ENCODE peak calls at places on chromosomes 5 and 9, in four cellular contexts. P is body of pancreas, Y is thoracic aorta, A is brain microvascular endothelial cell. T is an unnamed sample.
A peak's percentile ranks its signal among the peaks of the same experiment; 100 is the strongest.

GRCh38 chr5:2019716-2020115 is 137.0 kb upstream of the IRX4 start:
- DNase-seq in P (no peak), Y (no peak), A (no peak), T (no peak)

GRCh38 chr9:36637491-36638270 is 65.0 kb downstream of the MELK start:
- DNase-seq in P (no peak), Y (no peak), A (peak; percentile 1), T (no peak)

GRCh38 chr5:12794476-12795332 is 890.5 kb upstream of the CTNND2 start:
- DNase-seq in P (no peak), Y (no peak), A (no peak), T (no peak)

GRCh38 chr9:33223696-33224095 is 16.3 kb upstream of the SPINK4 start:
- DNase-seq in P (no peak), Y (no peak), A (no peak), T (peak; percentile 37)

GRCh38 chr9:91659529-91660294 is 236.1 kb upstream of the NFIL3 start:
- DNase-seq in P (no peak), Y (no peak), A (peak; percentile 37), T (peak; percentile 42)

GRCh38 chr5:123429993-123430392 is 6.8 kb upstream of the CEP120 start:
- DNase-seq in P (no peak), Y (no peak), A (peak; percentile 80), T (no peak)

GRCh38 chr9:29730096-29730621 is 2156.9 kb upstream of the C9orf72 start:
- DNase-seq in P (no peak), Y (no peak), A (no peak), T (no peak)

GRCh38 chr9:33136721-33137120 is 30.4 kb downstream of the B4GALT1 start:
- DNase-seq in P (no peak), Y (no peak), A (no peak), T (no peak)

GRCh38 chr9:108552459-108553040 is 303.2 kb downstream of the ACTL7B start:
- DNase-seq in P (peak; percentile 59), Y (no peak), A (no peak), T (no peak)
- H3K27ac ChIP-seq in P (no peak overlapping the region), Y (no peak overlapping the region), A (no peak overlapping the region), T (no peak overlapping the region)

DNA sequence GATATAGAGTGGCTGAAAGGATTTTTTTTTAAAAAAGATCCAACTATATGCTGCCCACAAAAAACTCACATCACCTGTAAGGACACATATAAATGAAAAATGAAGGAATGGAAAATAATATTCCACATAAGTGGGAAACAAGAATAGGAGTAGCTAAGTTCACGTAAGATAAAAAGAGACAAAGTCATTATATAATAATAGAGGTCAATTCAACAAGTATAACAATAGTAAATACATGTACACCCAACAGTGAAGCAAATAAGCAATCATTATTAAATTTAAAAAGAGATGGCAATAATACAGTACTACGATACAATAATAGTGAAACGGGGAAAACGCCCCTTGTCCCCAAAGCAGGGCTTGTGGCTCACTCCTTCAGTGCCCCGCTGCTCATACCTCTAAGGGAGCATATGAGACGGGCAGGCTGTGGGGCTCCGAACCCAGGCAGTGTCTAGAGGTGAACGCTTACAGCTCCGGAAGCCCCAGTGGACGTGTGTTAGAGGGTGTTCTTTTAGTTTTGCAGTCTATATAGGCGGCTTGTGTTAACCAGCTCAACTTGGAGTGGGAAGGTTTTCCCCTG is 12.5 kb upstream of the BTNL9 start:
- DNase-seq in P (no peak), Y (no peak), A (no peak), T (no peak)
- H3K4me3 ChIP-seq in P (no peak overlapping the region), Y (no peak overlapping the region), A (no peak overlapping the region), T (no peak overlapping the region)

GRCh38 chr5:159033351-159033657 is 66.4 kb downstream of the EBF1 start:
- DNase-seq in P (no peak), Y (no peak), A (no peak), T (no peak)
- H3K27ac ChIP-seq in P (peak overlapping the region; percentile 39), Y (peak overlapping the region; percentile 21), A (peak overlapping the region; percentile 83), T (no peak overlapping the region)

DNA sequence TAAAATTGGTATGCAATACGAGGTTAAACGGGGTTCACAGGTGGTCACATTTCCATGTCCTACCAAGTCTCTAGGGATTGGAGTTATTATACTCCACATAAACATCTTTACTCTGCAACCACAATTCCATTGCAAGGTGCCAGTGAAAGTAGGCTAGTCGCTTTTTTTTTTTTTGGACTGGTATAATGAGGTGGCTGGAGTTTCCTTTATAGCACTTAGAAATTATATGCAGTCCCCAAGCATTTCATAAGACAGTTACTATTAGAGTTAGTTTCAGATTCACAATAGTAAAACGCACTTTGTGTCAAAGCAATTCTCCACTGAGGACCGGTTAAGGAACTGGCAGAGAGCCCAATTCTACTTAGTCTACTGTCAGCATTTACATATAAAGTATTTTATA is 1.4 kb downstream of the MEF2C start:
- DNase-seq in P (no peak), Y (no peak), A (no peak), T (no peak)
- H3K4me3 ChIP-seq in P (peak overlapping the region; percentile 26), Y (peak overlapping the region; percentile 86), A (peak overlapping the region; percentile 72), T (peak overlapping the region; percentile 67)